ENCODE peak calls at places on chromosome 7, in four cellular contexts. One of them, this sample, is unnamed.

GRCh38 chr7:106358103-106358663 is 73.4 kb upstream of the NAMPT start:
- DNase-seq in SIG-M5: no peak
- DNase-seq in stimulated activated CD8-positive, alpha-beta memory T cell treated with anti-CD3 and anti-CD28 coated beads, Interleukin-15, amount 100 ng/mL, for 4 hours: no peak
- DNase-seq in KBM-7: no peak
- DNase-seq in this sample: no peak

GRCh38 chr7:76509931-76510877 is at the start of gene UPK3B:
- DNase-seq in SIG-M5: no peak
- DNase-seq in stimulated activated CD8-positive, alpha-beta memory T cell treated with anti-CD3 and anti-CD28 coated beads, Interleukin-15, amount 100 ng/mL, for 4 hours: no peak
- DNase-seq in KBM-7: no peak
- DNase-seq in this sample: no peak

GRCh38 chr7:23211542-23211941 is 29.7 kb downstream of the NUP42 start:
- DNase-seq in SIG-M5: no peak
- DNase-seq in stimulated activated CD8-positive, alpha-beta memory T cell treated with anti-CD3 and anti-CD28 coated beads, Interleukin-15, amount 100 ng/mL, for 4 hours: no peak
- DNase-seq in KBM-7: no peak
- DNase-seq in this sample: no peak

GRCh38 chr7:17849504-17849903 is 90.8 kb downstream of the SNX13 start:
- DNase-seq in SIG-M5: no peak
- DNase-seq in stimulated activated CD8-positive, alpha-beta memory T cell treated with anti-CD3 and anti-CD28 coated beads, Interleukin-15, amount 100 ng/mL, for 4 hours: no peak
- DNase-seq in KBM-7: no peak
- DNase-seq in this sample: no peak

GRCh38 chr7:45215611-45216062 is 58.0 kb downstream of the RAMP3 start:
- DNase-seq in SIG-M5: no peak
- DNase-seq in stimulated activated CD8-positive, alpha-beta memory T cell treated with anti-CD3 and anti-CD28 coated beads, Interleukin-15, amount 100 ng/mL, for 4 hours: no peak
- DNase-seq in KBM-7: no peak
- DNase-seq in this sample: no peak

GRCh38 chr7:70135656-70136055 is 537.4 kb downstream of the AUTS2 start:
- DNase-seq in SIG-M5: no peak
- DNase-seq in stimulated activated CD8-positive, alpha-beta memory T cell treated with anti-CD3 and anti-CD28 coated beads, Interleukin-15, amount 100 ng/mL, for 4 hours: no peak
- DNase-seq in KBM-7: no peak
- DNase-seq in this sample: no peak

GRCh38 chr7:112370436-112370835 is 79.8 kb upstream of the IFRD1 start:
- DNase-seq in SIG-M5: no peak
- DNase-seq in stimulated activated CD8-positive, alpha-beta memory T cell treated with anti-CD3 and anti-CD28 coated beads, Interleukin-15, amount 100 ng/mL, for 4 hours: no peak
- DNase-seq in KBM-7: no peak
- DNase-seq in this sample: no peak

GRCh38 chr7:27159278-27160146 is 3.0 kb upstream of the HOXA7 start:
- DNase-seq in SIG-M5: no peak
- DNase-seq in stimulated activated CD8-positive, alpha-beta memory T cell treated with anti-CD3 and anti-CD28 coated beads, Interleukin-15, amount 100 ng/mL, for 4 hours: no peak
- DNase-seq in KBM-7: peak; percentile 65
- DNase-seq in this sample: no peak

GRCh38 chr7:69457912-69458491 is 140.3 kb upstream of the AUTS2 start:
- DNase-seq in SIG-M5: no peak
- DNase-seq in stimulated activated CD8-positive, alpha-beta memory T cell treated with anti-CD3 and anti-CD28 coated beads, Interleukin-15, amount 100 ng/mL, for 4 hours: no peak
- DNase-seq in KBM-7: no peak
- DNase-seq in this sample: no peak